ENCODE peak calls at places on chromosomes 4 and X, in five cellular contexts. M is T-helper 1 cell; N is OCI-LY7; R is tibial nerve; L is activated CD4-positive, CD25-positive, alpha-beta regulatory T cell treated with anti-CD3 and anti-CD28 coated beads, Interleukin-2, amount 50 U/mL, for 72 hours. A is an unnamed sample.

GRCh38 chrX:43813898-43814297 is 68.4 kb downstream of the MAOB start:
- DNase-seq in M (no peak), N (no peak), R (no peak), L (no peak), A (no peak)

GRCh38 chr4:140127422-140127821 is 26.6 kb downstream of the MAML3 start:
- DNase-seq in M (no peak), N (no peak), R (no peak), L (no peak), A (no peak)

GRCh38 chr4:7295917-7296660 is 103.8 kb downstream of the SORCS2 start:
- DNase-seq in M (no peak), N (no peak), R (no peak), L (no peak), A (peak; percentile 44)

GRCh38 chrX:22060952-22061351 is 28.8 kb downstream of the PHEX start:
- DNase-seq in M (no peak), N (no peak), R (no peak), L (no peak), A (no peak)

GRCh38 chr4:5893013-5893580 is at the start of gene CRMP1:
- DNase-seq in M (no peak), N (no peak), R (no peak), L (no peak), A (no peak)

GRCh38 chrX:340641-341423 is 22.2 kb upstream of the GTPBP6 start:
- DNase-seq in M (no peak), N (no peak), R (no peak), L (peak; percentile 29), A (no peak)

GRCh38 chr4:162634390-162634789 is 470.6 kb upstream of the FSTL5 start:
- DNase-seq in M (no peak), N (no peak), R (no peak), L (no peak), A (no peak)

GRCh38 chr4:150547154-150547838 is 34.7 kb upstream of the MAB21L2 start:
- DNase-seq in M (no peak), N (no peak), R (no peak), L (no peak), A (no peak)

GRCh38 chr4:76380561-76380960 is 40.4 kb downstream of the CCDC158 start:
- DNase-seq in M (no peak), N (no peak), R (no peak), L (no peak), A (no peak)

GRCh38 chr4:43855283-43855682 is 593.3 kb downstream of the KCTD8 start:
- DNase-seq in M (no peak), N (no peak), R (no peak), L (no peak), A (no peak)

GRCh38 chr4:38821739-38822138 is 17.1 kb upstream of the TLR1 start:
- DNase-seq in M (no peak), N (no peak), R (no peak), L (no peak), A (no peak)

GRCh38 chrX:47078129-47079043 is at the start of gene RGN:
- DNase-seq in M (no peak), N (no peak), R (no peak), L (no peak), A (peak; percentile 50)

GRCh38 chr4:2787230-2788100 is 5.4 kb upstream of the SH3BP2 start:
- DNase-seq in M (no peak), N (peak; percentile 72), R (peak; percentile 21), L (peak; percentile 41), A (peak; percentile 54)

GRCh38 chrX:136318895-136319597 is 18.3 kb downstream of the ADGRG4 start:
- DNase-seq in M (no peak), N (no peak), R (no peak), L (no peak), A (no peak)

A was measured in heart right ventricle.